ENCODE peak calls at places on chromosomes 4 and X, in seven cellular contexts. O is AG10803; V is upper lobe of left lung; Z is BE2C; U is A549; F is CD8-positive, alpha-beta T cell; E is Peyer's patch. K is an unnamed sample.

GRCh38 chr4:2925496-2925895 is 37.7 kb downstream of the NOP14 start:
- DNase-seq in O (no peak), V (no peak), Z (no peak), U (no peak), F (no peak), E (peak; percentile 37), K (no peak)

GRCh38 chrX:33969105-33969504 is 163.0 kb downstream of the FAM47A start:
- DNase-seq in O (no peak), V (no peak), Z (no peak), U (no peak), F (no peak), E (no peak), K (no peak)

GRCh38 chrX:20420058-20420457 is 153.3 kb upstream of the RPS6KA3 start:
- DNase-seq in O (no peak), V (no peak), Z (no peak), U (no peak), F (no peak), E (no peak), K (no peak)

GRCh38 chr4:96194993-96195392 is 355.1 kb downstream of the PDHA2 start:
- DNase-seq in O (no peak), V (no peak), Z (no peak), U (no peak), F (no peak), E (no peak), K (no peak)

GRCh38 chrX:2692221-2693122 is 1.4 kb downstream of the CD99 start:
- DNase-seq in O (peak; percentile 62), V (peak; percentile 54), Z (no peak), U (no peak), F (no peak), E (no peak), K (no peak)

GRCh38 chrX:6029014-6029413 is 199.7 kb downstream of the NLGN4X start:
- DNase-seq in O (no peak), V (no peak), Z (no peak), U (no peak), F (no peak), E (no peak), K (no peak)

GRCh38 chr4:145230726-145231125 is 50.3 kb upstream of the OTUD4 start:
- DNase-seq in O (peak; percentile 94), V (no peak), Z (no peak), U (no peak), F (no peak), E (no peak), K (no peak)

GRCh38 chr4:185244763-185245162 is 35.4 kb downstream of the SNX25 start:
- DNase-seq in O (peak; percentile 33), V (no peak), Z (peak; percentile 75), U (no peak), F (no peak), E (no peak), K (no peak)

GRCh38 chrX:123357941-123358340 is 173.9 kb downstream of the GRIA3 start:
- DNase-seq in O (no peak), V (no peak), Z (no peak), U (no peak), F (no peak), E (no peak), K (no peak)
- H3K4me3 ChIP-seq in O (no peak overlapping the region), V (no peak overlapping the region), Z (no peak overlapping the region), U (no peak overlapping the region), F (no peak overlapping the region), E (no peak overlapping the region), K (no peak overlapping the region)

GRCh38 chr4:181582595-181582994 is 660.6 kb upstream of the TENM3 start:
- DNase-seq in O (no peak), V (no peak), Z (no peak), U (no peak), F (no peak), E (no peak), K (no peak)
- TF ChIP-seq CTCF in O (no peak), V (no peak), Z (peak; percentile 48), U (no peak), F (no peak), E (no peak), K (no peak)

GRCh38 chr4:147831452-147832192 is 99.7 kb downstream of the ARHGAP10 start:
- DNase-seq in O (peak; percentile 85), V (no peak), Z (peak; percentile 14), U (peak; percentile 71), F (no peak), E (peak; percentile 56), K (peak; percentile 58)
- H3K4me3 ChIP-seq in O (no peak overlapping the region), V (no peak overlapping the region), Z (no peak overlapping the region), U (no peak overlapping the region), F (no peak overlapping the region), E (no peak overlapping the region), K (no peak overlapping the region)

DNA sequence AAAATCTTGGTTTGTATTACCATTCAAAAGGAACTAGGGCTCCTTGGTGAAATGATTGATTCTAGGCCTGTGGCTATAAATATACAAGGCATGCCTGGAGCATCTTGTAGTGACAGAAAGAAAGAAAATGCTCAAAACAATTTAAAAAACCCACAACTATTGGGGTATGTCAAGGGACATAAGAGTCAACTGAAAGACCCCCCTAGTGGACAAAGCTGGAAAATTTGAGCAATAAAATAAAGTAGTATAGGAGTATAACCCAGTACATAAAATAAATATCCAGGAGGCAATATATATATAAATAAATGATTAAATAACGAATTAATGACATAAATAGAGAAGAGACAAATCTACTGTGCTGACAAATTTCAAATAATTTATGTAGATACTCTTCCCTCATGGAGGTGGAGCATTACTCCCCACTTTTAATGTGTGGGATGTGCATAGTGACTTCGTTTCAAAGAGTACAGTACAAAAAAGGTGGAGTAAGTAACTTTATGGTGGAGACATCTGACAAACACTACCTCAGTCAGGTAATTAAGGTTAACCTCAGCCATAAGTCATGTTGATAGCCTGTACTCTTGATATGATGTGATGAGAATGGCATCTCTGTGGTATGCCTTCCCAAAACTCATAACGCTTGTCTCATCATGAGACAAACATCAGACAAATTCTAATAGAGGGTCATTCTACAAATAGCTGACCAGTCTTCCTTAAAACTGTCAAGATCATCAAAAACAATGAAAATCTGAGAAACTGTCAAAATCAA is 185.0 kb upstream of the GLRA2 start:
- DNase-seq in O (no peak), V (no peak), Z (no peak), U (no peak), F (no peak), E (no peak), K (no peak)
- TF ChIP-seq CTCF in O (peak; percentile 11), V (no peak), Z (peak; percentile 18), U (no peak), F (no peak), E (no peak), K (peak; percentile 17)

K was measured in epithelial cell of proximal tubule.